ENCODE peak calls at places on chromosomes 11 and 22, in seven cellular contexts. P, K, Q, J, S, H and F are unnamed samples.

GRCh38 chr22:40022536-40023225 is 27.9 kb downstream of the FAM83F start:
- DNase-seq in K (no peak), Q (peak), H (no peak), S (no peak), P (no peak), J (no peak), F (no peak)

GRCh38 chr11:11981364-11981763 is 27.1 kb downstream of the DKK3 start:
- DNase-seq in Q (no peak), J (no peak), S (no peak), H (no peak), K (no peak), P (no peak), F (no peak)

GRCh38 chr11:29435421-29435820 is 581.4 kb downstream of the KCNA4 start:
- DNase-seq in J (no peak), K (no peak), P (no peak), Q (no peak), H (peak), S (no peak), F (no peak)

GRCh38 chr11:81253226-81253625 is 1480.4 kb downstream of the FAM181B start:
- DNase-seq in J (no peak), Q (no peak), H (no peak), P (no peak), S (no peak), K (no peak), F (no peak)

GRCh38 chr11:119473901-119474681 is 51.1 kb upstream of the THY1 start:
- DNase-seq in J (no peak), Q (no peak), S (no peak), K (no peak), H (no peak), P (no peak), F (no peak)

GRCh38 chr11:61728940-61729219 is 23.6 kb upstream of the MYRF start:
- DNase-seq in H (no peak), S (no peak), K (no peak), P (no peak), J (peak), Q (no peak), F (no peak)

GRCh38 chr11:78190871-78191538 is 2.3 kb downstream of the USP35 start:
- DNase-seq in Q (no peak), S (no peak), H (no peak), J (no peak), P (peak), K (no peak), F (no peak)

GRCh38 chr11:65381721-65382035 is 768 bp downstream of the SLC25A45 start:
- DNase-seq in S (no peak), Q (no peak), J (peak), P (peak), K (peak), H (no peak), F (no peak)

GRCh38 chr22:46827781-46828180 is 65.3 kb downstream of the TBC1D22A start:
- DNase-seq in S (no peak), H (no peak), P (no peak), J (no peak), K (no peak), Q (no peak), F (no peak)

GRCh38 chr22:19232620-19233019 is 54.1 kb upstream of the SLC25A1 start:
- DNase-seq in P (no peak), K (no peak), H (no peak), J (no peak), Q (no peak), S (no peak), F (no peak)

GRCh38 chr11:61922539-61922938 is 5.2 kb upstream of the RAB3IL1 start:
- DNase-seq in Q (no peak), P (peak), H (peak), S (no peak), K (peak), J (no peak), F (peak)

GRCh38 chr22:33917744-33918406 is 2.4 kb downstream of the LARGE1 start:
- DNase-seq in P (no peak), J (no peak), H (no peak), S (peak), Q (no peak), K (no peak), F (no peak)

GRCh38 chr11:66951927-66952337 is 6.3 kb downstream of the PC start:
- DNase-seq in P (no peak), Q (no peak), J (no peak), K (no peak), S (no peak), H (peak), F (no peak)

GRCh38 chr11:6258141-6258540 is 1.5 kb upstream of the CCKBR start:
- DNase-seq in Q (no peak), J (no peak), P (no peak), K (no peak), S (peak), H (no peak), F (no peak)

GRCh38 chr11:13535819-13536218 is 40.0 kb upstream of the PTH start:
- DNase-seq in S (peak), K (no peak), P (peak), J (peak), H (no peak), Q (no peak), F (no peak)

GRCh38 chr11:110896358-110896757 is 184.1 kb upstream of the ARHGAP20 start:
- DNase-seq in J (no peak), Q (no peak), H (peak), P (no peak), S (no peak), K (no peak), F (peak)

GRCh38 chr22:39129081-39129480 is 23.4 kb downstream of the CBX7 start:
- DNase-seq in H (no peak), P (no peak), S (no peak), J (no peak), Q (no peak), K (no peak), F (no peak)

GRCh38 chr11:66700742-66701141 is 23.1 kb upstream of the RBM4B start:
- DNase-seq in K (no peak), P (peak), Q (no peak), H (no peak), J (no peak), S (no peak), F (no peak)

GRCh38 chr22:20464096-20464614 is 26.5 kb upstream of the SCARF2 start:
- DNase-seq in P (no peak), H (no peak), J (no peak), K (no peak), Q (peak), S (no peak), F (no peak)

GRCh38 chr22:45842141-45842831 is 134.7 kb downstream of the WNT7B start:
- DNase-seq in Q (no peak), K (no peak), J (no peak), P (no peak), H (peak), S (no peak), F (peak)

GRCh38 chr11:126186708-126187481 is 24.6 kb downstream of the RPUSD4 start:
- DNase-seq in H (no peak), Q (no peak), S (peak), P (no peak), J (no peak), K (no peak), F (no peak)

GRCh38 chr11:66289548-66290331 is 797 bp upstream of the YIF1A start:
- DNase-seq in H (no peak), K (peak), Q (peak), P (peak), S (peak), J (no peak), F (peak)

GRCh38 chr11:61121917-61122316 is 19.6 kb downstream of the CD5 start:
- DNase-seq in Q (no peak), J (no peak), K (no peak), S (no peak), P (no peak), H (no peak), F (no peak)

GRCh38 chr22:20080445-20080775 is 369 bp downstream of the DGCR8 start:
- DNase-seq in S (peak), K (peak), H (no peak), J (no peak), Q (peak), P (peak), F (no peak)

GRCh38 chr22:46483353-46483752 is 54.1 kb downstream of the CELSR1 start:
- DNase-seq in K (no peak), Q (no peak), P (no peak), H (no peak), S (no peak), J (no peak), F (no peak)

GRCh38 chr11:67613960-67614715 is 7.4 kb downstream of the NDUFV1 start:
- DNase-seq in J (peak), H (no peak), S (peak), K (peak), P (peak), Q (peak), F (no peak)

GRCh38 chr11:84608788-84609309 is 1018.3 kb downstream of the DLG2 start:
- DNase-seq in S (no peak), K (no peak), J (no peak), P (no peak), Q (no peak), H (no peak), F (no peak)

GRCh38 chr11:75868990-75869389 is 54.0 kb downstream of the UVRAG start:
- DNase-seq in H (no peak), S (no peak), P (no peak), J (no peak), K (no peak), Q (no peak), F (no peak)

GRCh38 chr11:61871158-61871597 is 20.2 kb downstream of the FADS3 start:
- DNase-seq in Q (peak), S (peak), P (peak), K (peak), H (peak), J (peak), F (peak)

GRCh38 chr11:58922475-58922874 is 16.8 kb upstream of the GLYATL1 start:
- DNase-seq in J (no peak), Q (no peak), H (no peak), S (no peak), P (no peak), K (no peak), F (no peak)

GRCh38 chr11:76074178-76075112 is 131.9 kb downstream of the WNT11 start:
- DNase-seq in P (peak), K (no peak), J (no peak), H (no peak), Q (no peak), S (no peak), F (peak)

GRCh38 chr11:126790550-126790981 is 210.0 kb downstream of the KIRREL3 start:
- DNase-seq in S (peak), H (peak), K (no peak), P (peak), Q (no peak), J (no peak), F (peak)

GRCh38 chr11:73322986-73323306 is 14.9 kb downstream of the ARHGEF17 start:
- DNase-seq in S (no peak), P (no peak), H (no peak), K (no peak), Q (no peak), J (no peak), F (no peak)
- H3K4me3 ChIP-seq in S (no peak), P (no peak), H (no peak), K (no peak), Q (no peak), J (no peak), F (no peak)

GRCh38 chr11:128522943-128523518 is 64.3 kb downstream of the ETS1 start:
- DNase-seq in P (no peak), K (no peak), Q (peak), H (no peak), J (no peak), S (no peak), F (no peak)

GRCh38 chr11:128523616-128524015 is 63.7 kb downstream of the ETS1 start:
- DNase-seq in K (no peak), J (no peak), S (no peak), P (no peak), Q (no peak), H (peak), F (no peak)

GRCh38 chr11:128524172-128524571 is 63.2 kb downstream of the ETS1 start:
- DNase-seq in J (no peak), Q (no peak), P (no peak), H (no peak), K (no peak), S (no peak), F (no peak)

GRCh38 chr11:128527046-128527445 is 60.3 kb downstream of the ETS1 start:
- DNase-seq in J (no peak), P (no peak), Q (no peak), H (no peak), K (no peak), S (no peak), F (no peak)

GRCh38 chr11:128525411-128526243 is 61.7 kb downstream of the ETS1 start:
- DNase-seq in P (no peak), Q (peak), S (peak), K (no peak), H (no peak), J (no peak), F (no peak)
- H3K4me3 ChIP-seq in P (no peak), Q (no peak), S (no peak), K (no peak), H (no peak), J (no peak), F (no peak)

DNA sequence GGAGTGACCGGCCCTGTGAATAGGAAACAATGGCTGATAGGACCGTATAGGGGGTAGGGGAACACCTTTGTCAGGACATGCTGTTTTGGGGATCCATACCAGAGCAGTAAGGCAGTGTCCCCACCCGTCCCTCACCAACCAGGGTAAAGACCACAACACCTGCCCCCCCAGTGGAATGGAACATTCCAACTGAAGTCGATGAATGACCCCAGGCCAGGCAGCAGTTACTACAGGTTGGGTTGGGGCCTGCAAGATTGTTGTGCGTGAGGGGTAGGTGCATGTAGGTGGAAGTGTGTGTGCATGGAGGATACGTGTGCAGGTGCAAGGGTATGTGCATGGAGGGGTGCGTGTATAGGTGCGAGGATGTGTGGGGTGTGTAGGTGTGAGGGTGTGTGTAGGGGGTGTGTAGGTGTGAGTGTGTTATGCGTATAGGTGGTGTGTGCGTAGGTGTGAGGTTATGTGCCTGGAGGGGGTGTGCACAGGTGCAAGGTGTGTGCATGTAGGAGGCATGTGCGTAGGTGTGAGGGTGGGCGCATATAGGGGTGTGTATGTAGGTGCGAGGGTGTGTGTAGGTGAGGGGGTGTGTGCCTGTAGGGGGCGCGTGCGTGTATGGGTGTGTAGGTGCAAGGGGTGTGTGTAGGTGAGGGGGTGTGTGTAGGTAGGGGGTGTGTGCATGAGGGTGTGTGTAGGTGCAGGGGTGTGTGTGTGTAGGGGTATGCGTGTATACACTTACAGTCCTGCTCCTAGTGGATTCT is 32.9 kb downstream of the PISD start:
- DNase-seq in Q (peak), H (no peak), K (no peak), P (no peak), S (no peak), J (no peak), F (no peak)
- H3K4me3 ChIP-seq in Q (peak), H (peak), K (no peak), P (peak), S (no peak), J (peak), F (peak)

GRCh38 chr11:133957926-133958325 is 1.2 kb upstream of the IGSF9B start:
- DNase-seq in Q (no peak), H (no peak), P (no peak), S (no peak), J (no peak), K (no peak), F (no peak)
- H3K4me3 ChIP-seq in Q (no peak), H (no peak), P (no peak), S (peak), J (peak), K (no peak), F (no peak)

GRCh38 chr11:36362902-36363301 is 66.8 kb downstream of the PRR5L start:
- DNase-seq in P (no peak), S (no peak), H (no peak), Q (no peak), K (no peak), J (no peak), F (peak)

GRCh38 chr11:36361901-36362391 is 65.9 kb downstream of the PRR5L start:
- DNase-seq in Q (no peak), K (no peak), S (peak), H (peak), J (no peak), P (no peak), F (peak)

GRCh38 chr11:36360833-36361232 is 64.7 kb downstream of the PRR5L start:
- DNase-seq in H (no peak), Q (no peak), S (no peak), J (no peak), K (no peak), P (no peak), F (no peak)

GRCh38 chr11:36360318-36360717 is 64.2 kb downstream of the PRR5L start:
- DNase-seq in H (no peak), Q (no peak), P (no peak), S (no peak), K (no peak), J (no peak), F (no peak)

DNA sequence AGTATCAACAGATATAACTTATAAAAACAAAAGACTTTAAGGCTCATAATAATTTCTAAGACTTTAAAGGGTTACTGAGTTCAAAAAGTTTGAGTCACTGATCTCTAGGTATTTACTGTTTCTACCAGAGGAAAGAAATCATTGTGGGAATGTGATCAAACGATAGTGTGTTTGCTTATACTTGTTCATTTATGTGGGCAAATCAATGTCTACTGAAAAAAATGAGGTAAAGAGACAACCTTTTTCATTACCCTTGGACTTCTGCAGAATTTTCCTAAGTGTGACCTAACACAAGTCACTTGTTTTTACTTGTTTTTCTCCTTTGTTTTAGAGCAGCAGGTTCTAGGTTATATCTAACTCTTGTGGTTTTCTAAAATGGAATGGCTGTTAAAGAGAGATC is 65.4 kb downstream of the PRR5L start:
- DNase-seq in S (no peak), K (no peak), Q (no peak), H (no peak), J (no peak), P (no peak), F (no peak)
- H3K4me3 ChIP-seq in S (no peak), K (no peak), Q (no peak), H (peak), J (no peak), P (no peak), F (no peak)

DNA sequence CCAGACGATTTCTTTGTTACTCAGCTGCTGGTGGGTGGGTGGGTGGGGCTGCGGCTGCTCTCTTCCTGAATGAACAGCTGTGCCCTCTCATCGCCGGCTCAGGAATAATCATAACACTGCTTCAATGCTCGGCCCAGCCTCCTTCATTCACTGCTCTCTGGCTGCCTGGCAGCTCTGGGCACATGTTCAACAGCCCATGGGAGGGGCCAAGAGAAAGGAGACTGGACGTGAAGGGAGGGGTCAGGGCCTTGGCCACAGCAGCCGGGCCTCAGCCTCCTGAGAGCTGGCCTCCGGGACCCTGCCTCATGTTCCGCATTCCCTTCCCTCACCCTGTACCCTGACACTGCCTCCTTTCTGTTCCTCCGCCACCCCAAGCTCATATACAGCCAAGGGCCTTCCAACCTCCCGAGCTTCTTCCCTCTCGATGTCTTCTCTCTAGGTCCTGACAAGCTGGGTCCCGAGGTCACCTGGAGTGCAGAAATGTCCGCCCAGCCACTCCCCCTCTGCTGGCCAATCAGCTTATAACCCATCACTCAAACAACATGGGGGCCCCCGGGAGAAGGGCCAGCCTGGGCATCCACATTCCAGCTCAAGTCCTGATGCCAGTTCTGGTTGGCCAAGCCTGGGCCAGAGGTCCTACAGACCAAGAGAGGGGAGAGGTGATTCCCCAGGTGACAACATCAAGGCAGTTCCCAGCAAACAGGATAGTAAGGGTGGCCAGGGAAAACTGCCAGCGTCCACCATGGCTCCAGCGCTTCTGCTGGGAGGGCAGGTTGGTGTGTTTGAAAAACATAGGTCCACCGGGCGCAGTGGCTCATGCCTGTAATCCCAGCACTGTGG is 3.2 kb upstream of the CSDC2 start:
- DNase-seq in Q (no peak), S (no peak), K (no peak), P (peak), H (peak), J (no peak), F (peak)
- H3K4me3 ChIP-seq in Q (no peak), S (no peak), K (no peak), P (no peak), H (no peak), J (no peak), F (no peak)

GRCh38 chr22:26671317-26672059 is 14.1 kb downstream of the MIAT start:
- DNase-seq in H (no peak), P (no peak), S (no peak), J (no peak), K (peak), Q (peak), F (no peak)
- H3K4me3 ChIP-seq in H (no peak), P (no peak), S (no peak), J (no peak), K (no peak), Q (peak), F (no peak)

GRCh38 chr11:124674571-124674970 is 867 bp downstream of the SPA17 start:
- DNase-seq in Q (no peak), J (no peak), S (no peak), P (no peak), H (no peak), K (no peak), F (no peak)
- H3K4me3 ChIP-seq in Q (peak), J (peak), S (peak), P (peak), H (peak), K (no peak), F (peak)